ENCODE peak calls at places on chromosome 16, in seven cellular contexts. One of them, this sample, is unnamed.

GRCh38 chr16:57113042-57113453 is 20.7 kb downstream of the CPNE2 start:
- DNase-seq in SK-N-SH: no peak
- DNase-seq in GM12878: no peak
- DNase-seq in HCT116: no peak
- DNase-seq in HepG2: no peak
- DNase-seq in H1: no peak
- DNase-seq in K562: no peak
- DNase-seq in this sample: no peak

GRCh38 chr16:57169327-57169726 is 16.5 kb downstream of the PSME3IP1 start:
- DNase-seq in SK-N-SH: no peak
- DNase-seq in K562: no peak
- DNase-seq in HepG2: no peak
- DNase-seq in GM12878: no peak
- DNase-seq in H1: no peak
- DNase-seq in HCT116: no peak
- DNase-seq in this sample: no peak

GRCh38 chr16:35176449-35176848 is 1717.0 kb downstream of the TP53TG3F start:
- DNase-seq in HepG2: no peak
- DNase-seq in HCT116: no peak
- DNase-seq in H1: no peak
- DNase-seq in SK-N-SH: no peak
- DNase-seq in GM12878: no peak
- DNase-seq in K562: no peak
- DNase-seq in this sample: no peak

GRCh38 chr16:77683845-77684526 is 38.3 kb upstream of the NUDT7 start:
- DNase-seq in H1: no peak
- DNase-seq in HCT116: no peak
- DNase-seq in SK-N-SH: peak; percentile 59
- DNase-seq in GM12878: no peak
- DNase-seq in HepG2: no peak
- DNase-seq in K562: no peak
- DNase-seq in this sample: no peak

GRCh38 chr16:29816694-29817441 is 916 bp downstream of the PAGR1 start:
- DNase-seq in HCT116: no peak
- DNase-seq in H1: peak; percentile 80
- DNase-seq in SK-N-SH: peak; percentile 63
- DNase-seq in GM12878: no peak
- DNase-seq in HepG2: peak; percentile 47
- DNase-seq in K562: peak; percentile 66
- DNase-seq in this sample: no peak

GRCh38 chr16:29820730-29821662 is 734 bp downstream of the MVP start:
- DNase-seq in HepG2: no peak
- DNase-seq in K562: no peak
- DNase-seq in GM12878: peak; percentile 41
- DNase-seq in SK-N-SH: no peak
- DNase-seq in H1: no peak
- DNase-seq in HCT116: no peak
- DNase-seq in this sample: no peak

GRCh38 chr16:19463468-19464315 is 46.0 kb downstream of the TMC5 start:
- DNase-seq in HCT116: no peak
- DNase-seq in GM12878: no peak
- DNase-seq in HepG2: no peak
- DNase-seq in K562: no peak
- DNase-seq in SK-N-SH: no peak
- DNase-seq in H1: no peak
- DNase-seq in this sample: no peak

GRCh38 chr16:48123104-48123788 is 32.5 kb downstream of the ABCC12 start:
- DNase-seq in H1: no peak
- DNase-seq in SK-N-SH: no peak
- DNase-seq in GM12878: no peak
- DNase-seq in HepG2: peak; percentile 32
- DNase-seq in HCT116: peak; percentile 85
- DNase-seq in K562: peak; percentile 76
- DNase-seq in this sample: no peak

GRCh38 chr16:870856-871561 is 70.5 kb upstream of the GNG13 start:
- DNase-seq in K562: no peak
- DNase-seq in H1: no peak
- DNase-seq in HepG2: no peak
- DNase-seq in HCT116: no peak
- DNase-seq in GM12878: no peak
- DNase-seq in SK-N-SH: no peak
- DNase-seq in this sample: no peak

GRCh38 chr16:88631920-88632586 is 6.3 kb upstream of the IL17C start:
- DNase-seq in SK-N-SH: no peak
- DNase-seq in K562: no peak
- DNase-seq in HepG2: no peak
- DNase-seq in HCT116: no peak
- DNase-seq in GM12878: no peak
- DNase-seq in H1: no peak
- DNase-seq in this sample: no peak

GRCh38 chr16:49092704-49093103 is 188.9 kb downstream of the CBLN1 start:
- DNase-seq in HepG2: no peak
- DNase-seq in H1: no peak
- DNase-seq in K562: no peak
- DNase-seq in SK-N-SH: no peak
- DNase-seq in GM12878: no peak
- DNase-seq in HCT116: no peak
- DNase-seq in this sample: no peak

GRCh38 chr16:23765933-23766332 is 11.1 kb downstream of the CHP2 start:
- DNase-seq in HCT116: no peak
- DNase-seq in K562: no peak
- DNase-seq in SK-N-SH: no peak
- DNase-seq in H1: no peak
- DNase-seq in HepG2: no peak
- DNase-seq in GM12878: no peak
- DNase-seq in this sample: no peak

GRCh38 chr16:67665598-67665997 is 952 bp downstream of the ENKD1 start:
- DNase-seq in HepG2: no peak
- DNase-seq in SK-N-SH: no peak
- DNase-seq in H1: no peak
- DNase-seq in GM12878: no peak
- DNase-seq in HCT116: no peak
- DNase-seq in K562: no peak
- DNase-seq in this sample: no peak

GRCh38 chr16:87806608-87807546 is 41.1 kb upstream of the KLHDC4 start:
- DNase-seq in HCT116: peak; percentile 77
- DNase-seq in HepG2: peak; percentile 61
- DNase-seq in GM12878: no peak
- DNase-seq in SK-N-SH: peak; percentile 86
- DNase-seq in H1: peak; percentile 61
- DNase-seq in K562: peak; percentile 56
- DNase-seq in this sample: no peak

GRCh38 chr16:58960484-58960883 is 226.4 kb upstream of the GOT2 start:
- DNase-seq in SK-N-SH: no peak
- DNase-seq in K562: no peak
- DNase-seq in GM12878: no peak
- DNase-seq in H1: peak; percentile 48
- DNase-seq in HCT116: no peak
- DNase-seq in HepG2: no peak
- DNase-seq in this sample: no peak

GRCh38 chr16:86679490-86679889 is 101.1 kb downstream of the FOXL1 start:
- DNase-seq in H1: no peak
- DNase-seq in SK-N-SH: no peak
- DNase-seq in HepG2: no peak
- DNase-seq in GM12878: no peak
- DNase-seq in HCT116: no peak
- DNase-seq in K562: no peak
- DNase-seq in this sample: no peak

GRCh38 chr16:10868562-10869469 is 8.2 kb upstream of the CIITA start:
- DNase-seq in HCT116: no peak
- DNase-seq in HepG2: no peak
- DNase-seq in SK-N-SH: no peak
- DNase-seq in K562: no peak
- DNase-seq in GM12878: no peak
- DNase-seq in H1: no peak
- DNase-seq in this sample: no peak

GRCh38 chr16:8594149-8594666 is 3.9 kb upstream of the TMEM114 start:
- DNase-seq in GM12878: no peak
- DNase-seq in HCT116: no peak
- DNase-seq in SK-N-SH: no peak
- DNase-seq in H1: no peak
- DNase-seq in HepG2: no peak
- DNase-seq in K562: peak; percentile 75
- DNase-seq in this sample: no peak

GRCh38 chr16:82514262-82514661 is 112.5 kb upstream of the CDH13 start:
- DNase-seq in HCT116: no peak
- DNase-seq in SK-N-SH: no peak
- DNase-seq in H1: no peak
- DNase-seq in K562: no peak
- DNase-seq in GM12878: no peak
- DNase-seq in HepG2: no peak
- DNase-seq in this sample: no peak

GRCh38 chr16:58459344-58460218 is 40.4 kb upstream of the NDRG4 start:
- DNase-seq in HepG2: peak; percentile 62
- DNase-seq in K562: peak; percentile 45
- DNase-seq in GM12878: no peak
- DNase-seq in SK-N-SH: no peak
- DNase-seq in H1: no peak
- DNase-seq in HCT116: peak; percentile 67
- DNase-seq in this sample: no peak

GRCh38 chr16:85428899-85429775 is 184.0 kb upstream of the GSE1 start:
- DNase-seq in SK-N-SH: no peak
- DNase-seq in HepG2: no peak
- DNase-seq in HCT116: no peak
- DNase-seq in GM12878: no peak
- DNase-seq in H1: peak; percentile 45
- DNase-seq in K562: no peak
- DNase-seq in this sample: no peak

GRCh38 chr16:90047714-90048346 is 28.6 kb upstream of the DBNDD1 start:
- DNase-seq in HCT116: no peak
- DNase-seq in GM12878: no peak
- DNase-seq in SK-N-SH: peak; percentile 94
- DNase-seq in H1: peak; percentile 63
- DNase-seq in K562: peak; percentile 15
- DNase-seq in HepG2: no peak
- DNase-seq in this sample: no peak

GRCh38 chr16:49527621-49528020 is 154.0 kb downstream of the C16orf78 start:
- DNase-seq in GM12878: no peak
- DNase-seq in H1: no peak
- DNase-seq in K562: peak; percentile 35
- DNase-seq in SK-N-SH: peak; percentile 58
- DNase-seq in HepG2: no peak
- DNase-seq in HCT116: no peak
- DNase-seq in this sample: no peak

DNA sequence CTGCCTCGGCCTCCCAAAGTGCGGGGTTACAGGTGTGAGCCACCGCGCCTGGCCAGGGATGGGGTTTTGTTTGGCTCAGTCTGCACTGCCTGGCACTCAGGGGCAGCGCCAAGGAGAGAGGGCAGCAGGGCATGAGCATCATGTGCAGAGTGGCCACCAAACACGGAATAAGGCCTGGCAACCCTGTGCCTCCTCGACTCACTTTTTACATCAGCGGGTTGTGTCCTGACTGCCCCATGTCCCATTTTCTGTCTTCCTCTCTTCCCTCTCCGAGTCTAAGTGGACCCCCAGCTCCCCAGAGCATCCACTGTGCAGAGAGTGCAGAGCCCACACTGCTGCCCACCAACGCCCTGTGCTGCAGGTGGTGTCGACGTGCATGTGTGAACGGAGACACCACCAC is 18.2 kb upstream of the TRAP1 start:
- DNase-seq in HCT116: no peak
- DNase-seq in K562: no peak
- DNase-seq in H1: no peak
- DNase-seq in SK-N-SH: no peak
- DNase-seq in HepG2: no peak
- DNase-seq in GM12878: no peak
- DNase-seq in this sample: no peak
- TF ChIP-seq YY1 in HCT116: no peak
- TF ChIP-seq YY1 in K562: no peak
- TF ChIP-seq YY1 in H1: no peak
- TF ChIP-seq YY1 in SK-N-SH: no peak
- TF ChIP-seq YY1 in HepG2: no peak
- TF ChIP-seq YY1 in GM12878: no peak
- TF ChIP-seq YY1 in this sample: no peak

GRCh38 chr16:12145918-12146317 is 169.4 kb downstream of the SNX29 start:
- DNase-seq in HepG2: no peak
- DNase-seq in SK-N-SH: no peak
- DNase-seq in HCT116: no peak
- DNase-seq in K562: peak; percentile 18
- DNase-seq in GM12878: no peak
- DNase-seq in H1: no peak
- DNase-seq in this sample: peak; percentile 16

GRCh38 chr16:12150600-12150999 is 174.1 kb downstream of the SNX29 start:
- DNase-seq in SK-N-SH: no peak
- DNase-seq in H1: no peak
- DNase-seq in GM12878: no peak
- DNase-seq in HCT116: no peak
- DNase-seq in K562: no peak
- DNase-seq in HepG2: no peak
- DNase-seq in this sample: no peak

GRCh38 chr16:12146966-12147365 is 170.4 kb downstream of the SNX29 start:
- DNase-seq in HCT116: no peak
- DNase-seq in HepG2: no peak
- DNase-seq in K562: no peak
- DNase-seq in GM12878: no peak
- DNase-seq in H1: no peak
- DNase-seq in SK-N-SH: no peak
- DNase-seq in this sample: no peak

GRCh38 chr16:12149971-12150370 is 173.4 kb downstream of the SNX29 start:
- DNase-seq in HepG2: no peak
- DNase-seq in SK-N-SH: no peak
- DNase-seq in HCT116: no peak
- DNase-seq in K562: no peak
- DNase-seq in H1: no peak
- DNase-seq in GM12878: no peak
- DNase-seq in this sample: no peak

GRCh38 chr16:12147681-12148479 is 171.3 kb downstream of the SNX29 start:
- DNase-seq in SK-N-SH: no peak
- DNase-seq in HepG2: no peak
- DNase-seq in H1: peak; percentile 55
- DNase-seq in GM12878: no peak
- DNase-seq in HCT116: no peak
- DNase-seq in K562: no peak
- DNase-seq in this sample: peak; percentile 81
- H3K4me3 ChIP-seq in SK-N-SH: no peak overlapping the region
- H3K4me3 ChIP-seq in HepG2: no peak overlapping the region
- H3K4me3 ChIP-seq in H1: no peak overlapping the region
- H3K4me3 ChIP-seq in GM12878: no peak overlapping the region
- H3K4me3 ChIP-seq in HCT116: no peak overlapping the region
- H3K4me3 ChIP-seq in K562: no peak overlapping the region
- H3K4me3 ChIP-seq in this sample: peak overlapping the region; percentile 8

GRCh38 chr16:65773319-65773874 is 593.1 kb upstream of the CDH5 start:
- DNase-seq in GM12878: no peak
- DNase-seq in K562: peak; percentile 8
- DNase-seq in HepG2: no peak
- DNase-seq in HCT116: no peak
- DNase-seq in H1: peak; percentile 52
- DNase-seq in SK-N-SH: no peak
- DNase-seq in this sample: no peak
- TF ChIP-seq YY1 in GM12878: no peak
- TF ChIP-seq YY1 in K562: no peak
- TF ChIP-seq YY1 in HepG2: no peak
- TF ChIP-seq YY1 in HCT116: no peak
- TF ChIP-seq YY1 in H1: peak; percentile 34
- TF ChIP-seq YY1 in SK-N-SH: no peak
- TF ChIP-seq YY1 in this sample: no peak

DNA sequence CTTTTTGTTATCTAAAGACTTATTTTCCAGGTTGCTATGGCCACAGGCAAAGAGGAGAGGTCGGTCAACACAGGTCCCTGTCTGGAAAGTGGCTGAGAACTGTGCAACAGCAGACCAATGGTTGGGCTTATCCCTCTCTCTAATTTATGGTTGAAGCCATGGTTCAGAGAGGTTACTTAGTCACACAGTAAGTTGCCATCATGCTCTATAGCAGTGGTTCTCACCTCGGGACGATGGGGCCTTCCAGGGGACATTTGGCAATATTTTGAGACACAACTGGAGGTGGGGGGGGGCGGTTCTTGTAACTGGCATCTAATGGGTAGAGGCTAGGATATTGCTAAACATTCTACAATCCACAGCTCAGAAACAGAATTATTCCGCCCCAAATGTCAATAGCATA is 842 bp upstream of the LDAF1 start:
- DNase-seq in HepG2: no peak
- DNase-seq in GM12878: no peak
- DNase-seq in SK-N-SH: no peak
- DNase-seq in HCT116: no peak
- DNase-seq in H1: no peak
- DNase-seq in K562: no peak
- DNase-seq in this sample: no peak
- H3K4me3 ChIP-seq in HepG2: peak overlapping the region; percentile 88
- H3K4me3 ChIP-seq in GM12878: no peak overlapping the region
- H3K4me3 ChIP-seq in SK-N-SH: no peak overlapping the region
- H3K4me3 ChIP-seq in HCT116: no peak overlapping the region
- H3K4me3 ChIP-seq in H1: no peak overlapping the region
- H3K4me3 ChIP-seq in K562: no peak overlapping the region
- H3K4me3 ChIP-seq in this sample: no peak overlapping the region